ENCODE peak calls at places on chromosomes 7 and 10, in eight cellular contexts. One of them, this sample, is unnamed.

GRCh38 chr10:47164800-47165128 is 135.2 kb upstream of the GDF10 start:
- DNase-seq in RWPE1: no peak
- DNase-seq in fibroblast of pulmonary artery: no peak
- DNase-seq in type B pancreatic cell: no peak
- DNase-seq in CD8-positive, alpha-beta T cell: no peak
- DNase-seq in spleen: no peak
- DNase-seq in heart left ventricle: no peak
- DNase-seq in endodermal cell: no peak
- DNase-seq in this sample: no peak

GRCh38 chr10:69721690-69722310 is 79.9 kb upstream of the COL13A1 start:
- DNase-seq in RWPE1: no peak
- DNase-seq in fibroblast of pulmonary artery: peak
- DNase-seq in type B pancreatic cell: no peak
- DNase-seq in CD8-positive, alpha-beta T cell: no peak
- DNase-seq in spleen: no peak
- DNase-seq in heart left ventricle: peak
- DNase-seq in endodermal cell: peak
- DNase-seq in this sample: no peak

GRCh38 chr7:22356010-22356854 is 722 bp downstream of the RAPGEF5 start:
- DNase-seq in RWPE1: peak
- DNase-seq in fibroblast of pulmonary artery: no peak
- DNase-seq in type B pancreatic cell: no peak
- DNase-seq in CD8-positive, alpha-beta T cell: no peak
- DNase-seq in spleen: peak
- DNase-seq in heart left ventricle: no peak
- DNase-seq in endodermal cell: peak
- DNase-seq in this sample: no peak

GRCh38 chr10:3791974-3792633 is 7.1 kb upstream of the KLF6 start:
- DNase-seq in RWPE1: no peak
- DNase-seq in fibroblast of pulmonary artery: no peak
- DNase-seq in type B pancreatic cell: no peak
- DNase-seq in CD8-positive, alpha-beta T cell: no peak
- DNase-seq in spleen: no peak
- DNase-seq in heart left ventricle: no peak
- DNase-seq in endodermal cell: peak
- DNase-seq in this sample: no peak

GRCh38 chr7:146772581-146772980 is 656.0 kb downstream of the CNTNAP2 start:
- DNase-seq in RWPE1: no peak
- DNase-seq in fibroblast of pulmonary artery: no peak
- DNase-seq in type B pancreatic cell: no peak
- DNase-seq in CD8-positive, alpha-beta T cell: no peak
- DNase-seq in spleen: no peak
- DNase-seq in heart left ventricle: no peak
- DNase-seq in endodermal cell: peak
- DNase-seq in this sample: no peak

GRCh38 chr10:106565546-106565945 is 599.0 kb downstream of the SORCS1 start:
- DNase-seq in RWPE1: peak
- DNase-seq in fibroblast of pulmonary artery: peak
- DNase-seq in type B pancreatic cell: no peak
- DNase-seq in CD8-positive, alpha-beta T cell: no peak
- DNase-seq in spleen: no peak
- DNase-seq in heart left ventricle: no peak
- DNase-seq in endodermal cell: no peak
- DNase-seq in this sample: no peak

GRCh38 chr10:4354382-4354812 is 471.6 kb upstream of the AKR1E2 start:
- DNase-seq in RWPE1: peak
- DNase-seq in fibroblast of pulmonary artery: peak
- DNase-seq in type B pancreatic cell: no peak
- DNase-seq in CD8-positive, alpha-beta T cell: no peak
- DNase-seq in spleen: no peak
- DNase-seq in heart left ventricle: no peak
- DNase-seq in endodermal cell: no peak
- DNase-seq in this sample: no peak

GRCh38 chr7:44750921-44751571 is 2.4 kb downstream of the ZMIZ2 start:
- DNase-seq in RWPE1: no peak
- DNase-seq in fibroblast of pulmonary artery: no peak
- DNase-seq in type B pancreatic cell: no peak
- DNase-seq in CD8-positive, alpha-beta T cell: peak
- DNase-seq in spleen: peak
- DNase-seq in heart left ventricle: no peak
- DNase-seq in endodermal cell: peak
- DNase-seq in this sample: no peak

GRCh38 chr7:5425507-5426225 is 2.0 kb upstream of the TNRC18 start:
- DNase-seq in RWPE1: peak
- DNase-seq in fibroblast of pulmonary artery: peak
- DNase-seq in type B pancreatic cell: peak
- DNase-seq in CD8-positive, alpha-beta T cell: no peak
- DNase-seq in spleen: peak
- DNase-seq in heart left ventricle: peak
- DNase-seq in endodermal cell: peak
- DNase-seq in this sample: no peak

GRCh38 chr10:43299579-43299978 is 32.7 kb upstream of the RASGEF1A start:
- DNase-seq in RWPE1: no peak
- DNase-seq in fibroblast of pulmonary artery: no peak
- DNase-seq in type B pancreatic cell: no peak
- DNase-seq in CD8-positive, alpha-beta T cell: peak
- DNase-seq in spleen: no peak
- DNase-seq in heart left ventricle: no peak
- DNase-seq in endodermal cell: no peak
- DNase-seq in this sample: no peak

GRCh38 chr7:47508389-47509380 is 73.2 kb downstream of the TNS3 start:
- DNase-seq in RWPE1: no peak
- DNase-seq in fibroblast of pulmonary artery: no peak
- DNase-seq in type B pancreatic cell: no peak
- DNase-seq in CD8-positive, alpha-beta T cell: no peak
- DNase-seq in spleen: no peak
- DNase-seq in heart left ventricle: no peak
- DNase-seq in endodermal cell: no peak
- DNase-seq in this sample: no peak

GRCh38 chr7:30196408-30196807 is 61.6 kb downstream of the MTURN start:
- DNase-seq in RWPE1: no peak
- DNase-seq in fibroblast of pulmonary artery: no peak
- DNase-seq in type B pancreatic cell: no peak
- DNase-seq in CD8-positive, alpha-beta T cell: no peak
- DNase-seq in spleen: no peak
- DNase-seq in heart left ventricle: no peak
- DNase-seq in endodermal cell: no peak
- DNase-seq in this sample: no peak
- TF ChIP-seq CTCF in RWPE1: no peak
- TF ChIP-seq CTCF in fibroblast of pulmonary artery: no peak
- TF ChIP-seq CTCF in type B pancreatic cell: no peak
- TF ChIP-seq CTCF in CD8-positive, alpha-beta T cell: no peak
- TF ChIP-seq CTCF in spleen: no peak
- TF ChIP-seq CTCF in heart left ventricle: no peak
- TF ChIP-seq CTCF in endodermal cell: no peak
- TF ChIP-seq CTCF in this sample: no peak

GRCh38 chr7:70738080-70738479 is 393.9 kb upstream of the GALNT17 start:
- DNase-seq in RWPE1: peak
- DNase-seq in fibroblast of pulmonary artery: peak
- DNase-seq in type B pancreatic cell: no peak
- DNase-seq in CD8-positive, alpha-beta T cell: no peak
- DNase-seq in spleen: no peak
- DNase-seq in heart left ventricle: no peak
- DNase-seq in endodermal cell: peak
- DNase-seq in this sample: no peak
- TF ChIP-seq CTCF in RWPE1: no peak
- TF ChIP-seq CTCF in fibroblast of pulmonary artery: no peak
- TF ChIP-seq CTCF in type B pancreatic cell: no peak
- TF ChIP-seq CTCF in CD8-positive, alpha-beta T cell: no peak
- TF ChIP-seq CTCF in spleen: no peak
- TF ChIP-seq CTCF in heart left ventricle: no peak
- TF ChIP-seq CTCF in endodermal cell: no peak
- TF ChIP-seq CTCF in this sample: no peak

GRCh38 chr10:82966130-82966529 is 1091.1 kb downstream of the NRG3 start:
- DNase-seq in RWPE1: no peak
- DNase-seq in fibroblast of pulmonary artery: no peak
- DNase-seq in type B pancreatic cell: no peak
- DNase-seq in CD8-positive, alpha-beta T cell: no peak
- DNase-seq in spleen: no peak
- DNase-seq in heart left ventricle: no peak
- DNase-seq in endodermal cell: no peak
- DNase-seq in this sample: no peak

GRCh38 chr10:82968533-82968932 is 1093.5 kb downstream of the NRG3 start:
- DNase-seq in RWPE1: no peak
- DNase-seq in fibroblast of pulmonary artery: no peak
- DNase-seq in type B pancreatic cell: no peak
- DNase-seq in CD8-positive, alpha-beta T cell: no peak
- DNase-seq in spleen: no peak
- DNase-seq in heart left ventricle: no peak
- DNase-seq in endodermal cell: no peak
- DNase-seq in this sample: no peak

DNA sequence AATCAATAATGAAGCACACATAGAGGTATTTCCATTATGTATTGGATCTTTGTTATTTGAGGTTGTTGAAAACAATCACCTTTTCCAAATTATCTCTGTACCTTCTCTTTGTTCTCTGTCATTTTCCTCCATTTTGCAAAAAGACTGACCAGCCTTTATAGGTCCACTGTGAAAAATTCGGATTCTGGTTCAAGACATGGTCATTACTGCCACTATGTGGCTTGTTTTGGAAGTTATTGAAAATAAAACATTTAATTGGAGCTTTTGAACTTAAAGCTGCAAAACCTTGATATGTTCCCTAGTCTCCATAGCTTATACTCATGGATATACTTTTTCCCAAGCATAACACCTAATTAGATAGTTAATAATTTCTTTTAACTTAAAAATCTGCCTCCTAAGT is 1094.4 kb downstream of the NRG3 start:
- DNase-seq in RWPE1: no peak
- DNase-seq in fibroblast of pulmonary artery: peak
- DNase-seq in type B pancreatic cell: no peak
- DNase-seq in CD8-positive, alpha-beta T cell: no peak
- DNase-seq in spleen: no peak
- DNase-seq in heart left ventricle: no peak
- DNase-seq in endodermal cell: no peak
- DNase-seq in this sample: no peak
- TF ChIP-seq CTCF in RWPE1: peak
- TF ChIP-seq CTCF in fibroblast of pulmonary artery: peak
- TF ChIP-seq CTCF in type B pancreatic cell: peak
- TF ChIP-seq CTCF in CD8-positive, alpha-beta T cell: no peak
- TF ChIP-seq CTCF in spleen: no peak
- TF ChIP-seq CTCF in heart left ventricle: no peak
- TF ChIP-seq CTCF in endodermal cell: peak
- TF ChIP-seq CTCF in this sample: no peak

DNA sequence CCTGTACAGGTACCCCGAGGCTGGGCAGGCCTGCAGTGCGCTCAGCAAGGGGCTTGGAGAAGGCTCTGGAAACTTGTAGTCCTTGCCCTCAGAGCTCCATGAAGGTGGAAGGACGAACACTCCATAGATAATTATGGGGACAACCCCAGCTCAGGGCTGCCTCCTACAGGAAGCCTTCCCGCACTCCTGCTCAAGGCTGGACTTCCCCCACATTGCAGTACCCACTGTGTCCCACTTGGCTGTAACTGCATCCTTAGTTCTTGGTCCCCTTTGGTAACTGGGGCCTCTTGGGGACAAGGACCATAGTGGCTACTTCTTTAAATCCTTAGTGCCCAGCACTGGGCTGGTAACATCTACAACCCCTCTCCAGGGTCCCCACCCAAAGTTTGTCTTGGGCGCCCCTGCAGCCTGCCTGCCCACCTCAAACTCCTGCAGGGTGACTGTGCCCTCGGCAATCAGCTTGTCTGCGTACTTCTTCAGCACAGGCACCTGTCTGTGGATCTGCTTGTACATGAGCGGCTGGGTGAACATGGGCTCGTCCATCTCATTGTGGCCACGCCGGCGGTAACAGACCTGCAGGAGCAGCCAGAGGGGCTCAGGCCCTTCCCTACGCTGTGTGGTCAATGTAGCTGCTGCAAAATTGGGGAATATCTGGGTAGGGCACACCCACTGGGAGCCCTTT is 17.1 kb downstream of the OGDHL start:
- DNase-seq in RWPE1: no peak
- DNase-seq in fibroblast of pulmonary artery: no peak
- DNase-seq in type B pancreatic cell: no peak
- DNase-seq in CD8-positive, alpha-beta T cell: no peak
- DNase-seq in spleen: peak
- DNase-seq in heart left ventricle: no peak
- DNase-seq in endodermal cell: peak
- DNase-seq in this sample: no peak
- TF ChIP-seq CTCF in RWPE1: no peak
- TF ChIP-seq CTCF in fibroblast of pulmonary artery: no peak
- TF ChIP-seq CTCF in type B pancreatic cell: peak
- TF ChIP-seq CTCF in CD8-positive, alpha-beta T cell: no peak
- TF ChIP-seq CTCF in spleen: no peak
- TF ChIP-seq CTCF in heart left ventricle: no peak
- TF ChIP-seq CTCF in endodermal cell: peak
- TF ChIP-seq CTCF in this sample: no peak

GRCh38 chr10:130560573-130560972 is 424.4 kb downstream of the GLRX3 start:
- DNase-seq in RWPE1: no peak
- DNase-seq in fibroblast of pulmonary artery: no peak
- DNase-seq in type B pancreatic cell: no peak
- DNase-seq in CD8-positive, alpha-beta T cell: no peak
- DNase-seq in spleen: no peak
- DNase-seq in heart left ventricle: no peak
- DNase-seq in endodermal cell: no peak
- DNase-seq in this sample: no peak

GRCh38 chr10:130558778-130559177 is 422.6 kb downstream of the GLRX3 start:
- DNase-seq in RWPE1: no peak
- DNase-seq in fibroblast of pulmonary artery: no peak
- DNase-seq in type B pancreatic cell: no peak
- DNase-seq in CD8-positive, alpha-beta T cell: no peak
- DNase-seq in spleen: no peak
- DNase-seq in heart left ventricle: no peak
- DNase-seq in endodermal cell: peak
- DNase-seq in this sample: no peak

GRCh38 chr10:130561681-130562080 is 425.5 kb downstream of the GLRX3 start:
- DNase-seq in RWPE1: no peak
- DNase-seq in fibroblast of pulmonary artery: no peak
- DNase-seq in type B pancreatic cell: no peak
- DNase-seq in CD8-positive, alpha-beta T cell: no peak
- DNase-seq in spleen: no peak
- DNase-seq in heart left ventricle: no peak
- DNase-seq in endodermal cell: no peak
- DNase-seq in this sample: no peak

GRCh38 chr10:130559213-130559944 is 423.2 kb downstream of the GLRX3 start:
- DNase-seq in RWPE1: no peak
- DNase-seq in fibroblast of pulmonary artery: no peak
- DNase-seq in type B pancreatic cell: peak
- DNase-seq in CD8-positive, alpha-beta T cell: no peak
- DNase-seq in spleen: no peak
- DNase-seq in heart left ventricle: no peak
- DNase-seq in endodermal cell: peak
- DNase-seq in this sample: no peak

DNA sequence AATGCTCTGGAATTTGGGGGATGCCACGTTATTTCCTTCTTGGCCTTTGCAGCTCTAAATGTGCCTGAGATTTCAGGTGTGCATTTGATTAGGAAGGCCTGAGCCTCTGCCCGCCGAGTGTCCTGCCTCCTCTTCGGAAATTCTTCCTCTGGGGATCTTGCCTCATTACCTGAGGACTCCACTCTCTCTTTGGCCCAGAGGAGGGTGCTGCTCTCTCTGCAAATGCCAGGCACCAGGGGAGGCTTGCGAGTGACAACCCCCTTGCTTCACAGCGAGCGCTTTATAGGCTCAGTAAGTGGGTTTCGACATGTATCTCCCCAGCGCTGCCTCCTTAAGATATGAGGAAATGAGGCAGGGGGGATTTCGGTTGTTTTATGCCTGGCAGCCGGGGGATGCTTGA is 423.9 kb downstream of the GLRX3 start:
- DNase-seq in RWPE1: no peak
- DNase-seq in fibroblast of pulmonary artery: no peak
- DNase-seq in type B pancreatic cell: peak
- DNase-seq in CD8-positive, alpha-beta T cell: no peak
- DNase-seq in spleen: no peak
- DNase-seq in heart left ventricle: no peak
- DNase-seq in endodermal cell: no peak
- DNase-seq in this sample: no peak
- TF ChIP-seq CTCF in RWPE1: no peak
- TF ChIP-seq CTCF in fibroblast of pulmonary artery: no peak
- TF ChIP-seq CTCF in type B pancreatic cell: no peak
- TF ChIP-seq CTCF in CD8-positive, alpha-beta T cell: no peak
- TF ChIP-seq CTCF in spleen: no peak
- TF ChIP-seq CTCF in heart left ventricle: no peak
- TF ChIP-seq CTCF in endodermal cell: peak
- TF ChIP-seq CTCF in this sample: no peak

This sample was measured in omental fat pad.